ENCODE peak calls at places on chromosomes 2 and 18, in six cellular contexts. U, Z, J, K, C and D are unnamed samples.

GRCh38 chr18:267688-268552 is at the start of gene THOC1:
- DNase-seq in C (peak), J (peak), Z (peak), K (peak), U (peak), D (peak)

GRCh38 chr2:148999451-148999891 is 39.0 kb upstream of the LYPD6B start:
- DNase-seq in C (no peak), U (no peak), K (no peak), J (no peak), Z (no peak), D (no peak)

GRCh38 chr2:96353032-96353561 is 17.5 kb downstream of the NCAPH start:
- DNase-seq in J (no peak), Z (no peak), K (no peak), C (no peak), U (peak), D (no peak)

GRCh38 chr2:157837851-157838441 is 38.2 kb downstream of the ACVR1 start:
- DNase-seq in U (peak), C (no peak), J (no peak), K (no peak), Z (no peak), D (no peak)

GRCh38 chr18:60962629-60963028 is 370.6 kb upstream of the CDH20 start:
- DNase-seq in K (no peak), C (no peak), Z (no peak), U (no peak), J (no peak), D (no peak)

GRCh38 chr18:46397174-46397573 is 259.8 kb downstream of the LOXHD1 start:
- DNase-seq in U (no peak), K (no peak), C (no peak), Z (no peak), J (no peak), D (no peak)

GRCh38 chr2:8714971-8715370 is 33.1 kb downstream of the ID2 start:
- DNase-seq in J (no peak), U (no peak), K (no peak), C (no peak), Z (no peak), D (no peak)

GRCh38 chr2:112692496-112692911 is 28.3 kb upstream of the NT5DC4 start:
- DNase-seq in K (peak), Z (peak), U (peak), C (peak), J (no peak), D (peak)

GRCh38 chr2:224023188-224023587 is 15.9 kb downstream of the SERPINE2 start:
- DNase-seq in C (peak), J (no peak), K (peak), U (peak), Z (peak), D (no peak)

GRCh38 chr2:172783091-172783898 is 47.6 kb downstream of the RAPGEF4 start:
- DNase-seq in C (peak), Z (peak), J (no peak), U (peak), K (peak), D (no peak)

GRCh38 chr2:200181732-200182131 is 124.8 kb upstream of the SPATS2L start:
- DNase-seq in U (no peak), J (no peak), C (no peak), K (no peak), Z (no peak), D (no peak)

GRCh38 chr2:126736133-126736874 is 80.3 kb downstream of the GYPC start:
- DNase-seq in Z (no peak), U (peak), K (peak), J (no peak), C (no peak), D (peak)

GRCh38 chr18:22504665-22505064 is 87.0 kb upstream of the CTAGE1 start:
- DNase-seq in J (no peak), Z (no peak), C (peak), K (peak), U (peak), D (no peak)

GRCh38 chr2:230602562-230603230 is 109.9 kb upstream of the CAB39 start:
- DNase-seq in K (no peak), U (no peak), Z (no peak), C (no peak), J (no peak), D (peak)